ENCODE peak calls at places on chromosomes 7 and 10, in six cellular contexts. One of them, this sample, is unnamed.
A peak's percentile ranks its signal among the peaks of the same experiment; 100 is the strongest.

GRCh38 chr10:89744021-89744420 is 42.6 kb downstream of the KIF20B start:
- DNase-seq in BE2C: no peak
- DNase-seq in breast epithelium: no peak
- DNase-seq in stimulated activated CD8-positive, alpha-beta memory T cell treated with anti-CD3 and anti-CD28 coated beads, Interleukin-7, amount 100 ng/mL, for 24 hours: no peak
- DNase-seq in endothelial cell: no peak
- DNase-seq in KBM-7: no peak
- DNase-seq in this sample: no peak

GRCh38 chr10:49398000-49398861 is 2.3 kb upstream of the DRGX start:
- DNase-seq in BE2C: no peak
- DNase-seq in breast epithelium: peak; percentile 61
- DNase-seq in stimulated activated CD8-positive, alpha-beta memory T cell treated with anti-CD3 and anti-CD28 coated beads, Interleukin-7, amount 100 ng/mL, for 24 hours: peak; percentile 36
- DNase-seq in endothelial cell: peak; percentile 79
- DNase-seq in KBM-7: peak; percentile 61
- DNase-seq in this sample: no peak

GRCh38 chr10:110275140-110275729 is 29.5 kb downstream of the SMNDC1 start:
- DNase-seq in BE2C: no peak
- DNase-seq in breast epithelium: no peak
- DNase-seq in stimulated activated CD8-positive, alpha-beta memory T cell treated with anti-CD3 and anti-CD28 coated beads, Interleukin-7, amount 100 ng/mL, for 24 hours: no peak
- DNase-seq in endothelial cell: no peak
- DNase-seq in KBM-7: no peak
- DNase-seq in this sample: no peak

GRCh38 chr10:59175538-59176240 is 754 bp upstream of the PHYHIPL start:
- DNase-seq in BE2C: peak; percentile 58
- DNase-seq in breast epithelium: no peak
- DNase-seq in stimulated activated CD8-positive, alpha-beta memory T cell treated with anti-CD3 and anti-CD28 coated beads, Interleukin-7, amount 100 ng/mL, for 24 hours: no peak
- DNase-seq in endothelial cell: peak; percentile 24
- DNase-seq in KBM-7: no peak
- DNase-seq in this sample: no peak

GRCh38 chr10:74008212-74008731 is 10.4 kb downstream of the VCL start:
- DNase-seq in BE2C: no peak
- DNase-seq in breast epithelium: no peak
- DNase-seq in stimulated activated CD8-positive, alpha-beta memory T cell treated with anti-CD3 and anti-CD28 coated beads, Interleukin-7, amount 100 ng/mL, for 24 hours: no peak
- DNase-seq in endothelial cell: no peak
- DNase-seq in KBM-7: no peak
- DNase-seq in this sample: no peak

GRCh38 chr7:64581929-64582894 is 19.3 kb upstream of the ZNF680 start:
- DNase-seq in BE2C: no peak
- DNase-seq in breast epithelium: no peak
- DNase-seq in stimulated activated CD8-positive, alpha-beta memory T cell treated with anti-CD3 and anti-CD28 coated beads, Interleukin-7, amount 100 ng/mL, for 24 hours: no peak
- DNase-seq in endothelial cell: no peak
- DNase-seq in KBM-7: no peak
- DNase-seq in this sample: no peak

GRCh38 chr7:84258628-84259027 is 64.0 kb upstream of the SEMA3A start:
- DNase-seq in BE2C: no peak
- DNase-seq in breast epithelium: no peak
- DNase-seq in stimulated activated CD8-positive, alpha-beta memory T cell treated with anti-CD3 and anti-CD28 coated beads, Interleukin-7, amount 100 ng/mL, for 24 hours: no peak
- DNase-seq in endothelial cell: no peak
- DNase-seq in KBM-7: no peak
- DNase-seq in this sample: no peak

GRCh38 chr10:119022846-119023552 is 6.5 kb upstream of the NANOS1 start:
- DNase-seq in BE2C: peak; percentile 54
- DNase-seq in breast epithelium: no peak
- DNase-seq in stimulated activated CD8-positive, alpha-beta memory T cell treated with anti-CD3 and anti-CD28 coated beads, Interleukin-7, amount 100 ng/mL, for 24 hours: no peak
- DNase-seq in endothelial cell: no peak
- DNase-seq in KBM-7: no peak
- DNase-seq in this sample: peak; percentile 50

GRCh38 chr7:132422502-132423101 is 153.7 kb downstream of the PLXNA4 start:
- DNase-seq in BE2C: no peak
- DNase-seq in breast epithelium: no peak
- DNase-seq in stimulated activated CD8-positive, alpha-beta memory T cell treated with anti-CD3 and anti-CD28 coated beads, Interleukin-7, amount 100 ng/mL, for 24 hours: no peak
- DNase-seq in endothelial cell: no peak
- DNase-seq in KBM-7: no peak
- DNase-seq in this sample: no peak